ENCODE peak calls at places on chromosome 10, in eight cellular contexts. One of them, this sample, is unnamed.

GRCh38 chr10:33303988-33304387 is 30.5 kb downstream of the NRP1 start:
- DNase-seq in stimulated activated CD8-positive, alpha-beta memory T cell treated with anti-CD3 and anti-CD28 coated beads, Interleukin-7, amount 100 ng/mL, for 1 hour: no peak
- DNase-seq in right lobe of liver: no peak
- DNase-seq in NT2/D1: no peak
- DNase-seq in HT1080: no peak
- DNase-seq in fibroblast of gingiva: peak; percentile 67
- DNase-seq in AG09319: no peak
- DNase-seq in CD4-positive, alpha-beta memory T cell: no peak
- DNase-seq in this sample: no peak

GRCh38 chr10:100800931-100801330 is 55.5 kb downstream of the PAX2 start:
- DNase-seq in AG09319: no peak
- DNase-seq in CD4-positive, alpha-beta memory T cell: no peak
- DNase-seq in fibroblast of gingiva: no peak
- DNase-seq in HT1080: no peak
- DNase-seq in NT2/D1: no peak
- DNase-seq in right lobe of liver: no peak
- DNase-seq in stimulated activated CD8-positive, alpha-beta memory T cell treated with anti-CD3 and anti-CD28 coated beads, Interleukin-7, amount 100 ng/mL, for 1 hour: no peak
- DNase-seq in this sample: no peak

GRCh38 chr10:84256510-84257342 is 11.9 kb downstream of the RGR start:
- DNase-seq in HT1080: no peak
- DNase-seq in CD4-positive, alpha-beta memory T cell: peak; percentile 20
- DNase-seq in AG09319: no peak
- DNase-seq in stimulated activated CD8-positive, alpha-beta memory T cell treated with anti-CD3 and anti-CD28 coated beads, Interleukin-7, amount 100 ng/mL, for 1 hour: peak; percentile 5
- DNase-seq in right lobe of liver: peak; percentile 40
- DNase-seq in fibroblast of gingiva: peak; percentile 16
- DNase-seq in NT2/D1: no peak
- DNase-seq in this sample: no peak

GRCh38 chr10:3261921-3262320 is 89.3 kb upstream of the PITRM1 start:
- DNase-seq in NT2/D1: no peak
- DNase-seq in HT1080: no peak
- DNase-seq in AG09319: no peak
- DNase-seq in right lobe of liver: no peak
- DNase-seq in CD4-positive, alpha-beta memory T cell: no peak
- DNase-seq in stimulated activated CD8-positive, alpha-beta memory T cell treated with anti-CD3 and anti-CD28 coated beads, Interleukin-7, amount 100 ng/mL, for 1 hour: no peak
- DNase-seq in fibroblast of gingiva: no peak
- DNase-seq in this sample: no peak

GRCh38 chr10:88318803-88319202 is 264.3 kb downstream of the RNLS start:
- DNase-seq in AG09319: no peak
- DNase-seq in fibroblast of gingiva: no peak
- DNase-seq in CD4-positive, alpha-beta memory T cell: peak; percentile 9
- DNase-seq in stimulated activated CD8-positive, alpha-beta memory T cell treated with anti-CD3 and anti-CD28 coated beads, Interleukin-7, amount 100 ng/mL, for 1 hour: no peak
- DNase-seq in right lobe of liver: no peak
- DNase-seq in NT2/D1: peak; percentile 6
- DNase-seq in HT1080: peak; percentile 30
- DNase-seq in this sample: peak; percentile 4

GRCh38 chr10:36097696-36098095 is 455.6 kb upstream of the FZD8 start:
- DNase-seq in NT2/D1: no peak
- DNase-seq in right lobe of liver: no peak
- DNase-seq in HT1080: no peak
- DNase-seq in fibroblast of gingiva: no peak
- DNase-seq in CD4-positive, alpha-beta memory T cell: no peak
- DNase-seq in stimulated activated CD8-positive, alpha-beta memory T cell treated with anti-CD3 and anti-CD28 coated beads, Interleukin-7, amount 100 ng/mL, for 1 hour: no peak
- DNase-seq in AG09319: no peak
- DNase-seq in this sample: no peak

GRCh38 chr10:101938316-101939272 is 95.0 kb upstream of the KCNIP2 start:
- DNase-seq in HT1080: peak; percentile 76
- DNase-seq in CD4-positive, alpha-beta memory T cell: no peak
- DNase-seq in stimulated activated CD8-positive, alpha-beta memory T cell treated with anti-CD3 and anti-CD28 coated beads, Interleukin-7, amount 100 ng/mL, for 1 hour: no peak
- DNase-seq in fibroblast of gingiva: peak; percentile 83
- DNase-seq in NT2/D1: no peak
- DNase-seq in right lobe of liver: no peak
- DNase-seq in AG09319: peak; percentile 84
- DNase-seq in this sample: no peak

GRCh38 chr10:6678211-6678803 is 98.2 kb upstream of the PRKCQ start:
- DNase-seq in right lobe of liver: peak; percentile 27
- DNase-seq in NT2/D1: peak; percentile 40
- DNase-seq in CD4-positive, alpha-beta memory T cell: peak; percentile 55
- DNase-seq in AG09319: no peak
- DNase-seq in HT1080: peak; percentile 36
- DNase-seq in fibroblast of gingiva: peak; percentile 12
- DNase-seq in stimulated activated CD8-positive, alpha-beta memory T cell treated with anti-CD3 and anti-CD28 coated beads, Interleukin-7, amount 100 ng/mL, for 1 hour: peak; percentile 48
- DNase-seq in this sample: peak; percentile 47